ENCODE peak calls at places on chromosomes 4 and X, in five cellular contexts. F is omental fat pad, K is occipital lobe, P is T-helper 9 cell, M is SJSA1. D is an unnamed sample.

GRCh38 chr4:55707507-55707906 is 71.4 kb upstream of the NMU start:
- DNase-seq in F (no peak), K (no peak), P (no peak), M (no peak), D (no peak)

GRCh38 chr4:53917719-53918118 is 146.7 kb downstream of the CHIC2 start:
- DNase-seq in F (no peak), K (no peak), P (no peak), M (no peak), D (no peak)

GRCh38 chr4:123603165-123603564 is 206.6 kb downstream of the SPRY1 start:
- DNase-seq in F (no peak), K (no peak), P (no peak), M (no peak), D (no peak)

GRCh38 chr4:149344436-149344835 is 471.2 kb downstream of the IQCM start:
- DNase-seq in F (no peak), K (no peak), P (no peak), M (peak), D (no peak)

GRCh38 chr4:181656748-181657147 is 586.5 kb upstream of the TENM3 start:
- DNase-seq in F (no peak), K (no peak), P (no peak), M (no peak), D (no peak)

GRCh38 chr4:97153042-97153441 is 990.2 kb downstream of the STPG2 start:
- DNase-seq in F (no peak), K (no peak), P (no peak), M (no peak), D (no peak)

GRCh38 chr4:26032572-26033320 is 118.7 kb downstream of the SMIM20 start:
- DNase-seq in F (no peak), K (no peak), P (no peak), M (no peak), D (no peak)

GRCh38 chr4:109837014-109837413 is 9.2 kb downstream of the RRH start:
- DNase-seq in F (no peak), K (no peak), P (no peak), M (no peak), D (no peak)

GRCh38 chrX:38817004-38817703 is 15.9 kb downstream of the MID1IP1 start:
- DNase-seq in F (no peak), K (no peak), P (no peak), M (peak), D (peak)

GRCh38 chr4:31059753-31060522 is 339.8 kb downstream of the PCDH7 start:
- DNase-seq in F (no peak), K (no peak), P (no peak), M (peak), D (no peak)

GRCh38 chr4:94621491-94622080 is 136.2 kb upstream of the BMPR1B start:
- DNase-seq in F (no peak), K (no peak), P (no peak), M (peak), D (peak)

D was measured in head of caudate nucleus.